ENCODE peak calls at places on chromosome 12, in eight cellular contexts. G is NCI-H524, T is NCI-H345, A is AG09309, Z is left ventricle myocardium inferior, W is lung microvascular endothelial cell, Q is foreskin fibroblast, O is nucleus accumbens. C is an unnamed sample.

GRCh38 chr12:22039361-22039760 is 6.7 kb upstream of the CMAS start:
- DNase-seq in Z (no peak), W (no peak), Q (no peak), T (no peak), O (no peak), A (no peak), G (no peak), C (no peak)

GRCh38 chr12:102526701-102527100 is 46.3 kb upstream of the IGF1 start:
- DNase-seq in W (no peak), G (no peak), Q (no peak), A (no peak), T (no peak), Z (no peak), O (no peak), C (no peak)

GRCh38 chr12:28378749-28379148 is 188.5 kb downstream of the CCDC91 start:
- DNase-seq in A (peak; percentile 90), O (no peak), T (no peak), Q (peak; percentile 8), W (no peak), G (no peak), Z (no peak), C (no peak)

GRCh38 chr12:67764946-67765619 is 116.5 kb downstream of the DYRK2 start:
- DNase-seq in O (no peak), G (no peak), T (no peak), A (no peak), Q (no peak), W (no peak), Z (no peak), C (no peak)

GRCh38 chr12:51217968-51218606 is at the start of gene POU6F1:
- DNase-seq in Q (peak; percentile 77), G (peak; percentile 75), Z (peak; percentile 63), T (peak; percentile 67), O (peak; percentile 69), A (peak; percentile 38), W (peak; percentile 87), C (peak; percentile 78)

GRCh38 chr12:4738541-4738940 is 18.3 kb downstream of the GALNT8 start:
- DNase-seq in O (no peak), W (no peak), T (no peak), Z (no peak), Q (no peak), G (no peak), A (no peak), C (no peak)

GRCh38 chr12:120047072-120047471 is 58.0 kb downstream of the BICDL1 start:
- DNase-seq in Z (no peak), Q (no peak), G (no peak), O (no peak), T (no peak), W (no peak), A (no peak), C (no peak)

GRCh38 chr12:65407388-65408149 is 129.1 kb downstream of the MSRB3 start:
- DNase-seq in W (no peak), G (no peak), T (no peak), O (no peak), Z (no peak), Q (no peak), A (no peak), C (no peak)

GRCh38 chr12:94603434-94604068 is 46.8 kb downstream of the TMCC3 start:
- DNase-seq in Z (no peak), T (no peak), O (no peak), A (no peak), Q (no peak), G (no peak), W (no peak), C (no peak)

GRCh38 chr12:46205293-46205692 is 63.5 kb downstream of the SLC38A1 start:
- DNase-seq in Z (no peak), G (no peak), W (no peak), Q (no peak), A (no peak), O (no peak), T (no peak), C (no peak)

GRCh38 chr12:23028158-23028802 is 403.3 kb downstream of the ETNK1 start:
- DNase-seq in W (no peak), T (no peak), G (no peak), O (no peak), Z (no peak), A (no peak), Q (no peak), C (no peak)

GRCh38 chr12:128682542-128683315 is 141.0 kb downstream of the SLC15A4 start:
- DNase-seq in Z (no peak), W (no peak), Q (no peak), T (no peak), G (peak; percentile 98), O (no peak), A (no peak), C (no peak)

GRCh38 chr12:75661927-75662326 is 150.5 kb upstream of the KRR1 start:
- DNase-seq in Q (no peak), O (no peak), A (no peak), W (peak; percentile 59), T (no peak), Z (no peak), G (no peak), C (no peak)

GRCh38 chr12:52531563-52532300 is 11.5 kb upstream of the KRT5 start:
- DNase-seq in Z (no peak), T (no peak), Q (no peak), A (no peak), G (no peak), O (no peak), W (no peak), C (no peak)

GRCh38 chr12:102769323-102769916 is 147.6 kb downstream of the PAH start:
- DNase-seq in G (peak; percentile 58), Z (peak; percentile 23), A (peak; percentile 28), T (peak; percentile 68), W (peak; percentile 49), O (peak; percentile 16), Q (peak; percentile 38), C (peak; percentile 82)

GRCh38 chr12:108231109-108231905 is 102.2 kb downstream of the WSCD2 start:
- DNase-seq in O (no peak), T (no peak), Q (no peak), A (no peak), G (no peak), Z (no peak), W (no peak), C (no peak)

GRCh38 chr12:95205685-95206084 is 11.6 kb downstream of the FGD6 start:
- DNase-seq in Q (peak; percentile 74), T (no peak), W (peak; percentile 91), A (peak; percentile 72), G (no peak), O (peak; percentile 42), Z (no peak), C (peak; percentile 21)

GRCh38 chr12:71691504-71692129 is 5.7 kb downstream of the TMEM19 start:
- DNase-seq in Z (no peak), T (no peak), W (no peak), G (peak; percentile 88), A (no peak), Q (no peak), O (no peak), C (no peak)

GRCh38 chr12:83821967-83822366 is 1090.6 kb downstream of the SLC6A15 start:
- DNase-seq in O (no peak), W (no peak), Z (no peak), A (no peak), T (no peak), Q (no peak), G (no peak), C (no peak)

GRCh38 chr12:51678086-51678724 is 87.2 kb downstream of the SCN8A start:
- DNase-seq in G (peak; percentile 61), Z (no peak), A (no peak), T (peak; percentile 39), O (no peak), Q (no peak), W (peak; percentile 73), C (no peak)

GRCh38 chr12:54463034-54463433 is 10.4 kb downstream of the GTSF1 start:
- DNase-seq in O (no peak), W (no peak), T (no peak), Q (peak; percentile 83), G (no peak), Z (peak; percentile 29), A (peak; percentile 75), C (peak; percentile 44)

GRCh38 chr12:121797937-121798801 is 4.7 kb upstream of the RHOF start:
- DNase-seq in Z (peak; percentile 84), G (peak; percentile 81), O (peak; percentile 48), Q (no peak), A (no peak), T (peak; percentile 95), W (peak; percentile 61), C (peak; percentile 77)

GRCh38 chr12:30996255-30996654 is 69.7 kb downstream of the TSPAN11 start:
- DNase-seq in G (peak; percentile 69), W (peak; percentile 93), A (no peak), O (no peak), Q (peak; percentile 55), Z (no peak), T (no peak), C (no peak)

GRCh38 chr12:42140901-42141300 is 3.8 kb downstream of the GXYLT1 start:
- DNase-seq in G (no peak), W (peak; percentile 52), A (no peak), T (no peak), Q (no peak), Z (no peak), O (no peak), C (no peak)

GRCh38 chr12:78419513-78419912 is 445.1 kb upstream of the SYT1 start:
- DNase-seq in G (no peak), O (no peak), Z (no peak), Q (no peak), W (no peak), A (no peak), T (no peak), C (no peak)

GRCh38 chr12:64670856-64671639 is 60.8 kb downstream of the RASSF3 start:
- DNase-seq in A (no peak), Q (peak; percentile 35), G (no peak), O (no peak), Z (no peak), W (peak; percentile 79), T (no peak), C (peak; percentile 56)

GRCh38 chr12:54700301-54700700 is 52.1 kb upstream of the DCD start:
- DNase-seq in Z (no peak), G (no peak), Q (no peak), O (no peak), A (no peak), T (no peak), W (no peak), C (no peak)

GRCh38 chr12:118981285-118982201 is at the start of gene SRRM4:
- DNase-seq in W (peak; percentile 11), O (peak; percentile 72), T (peak; percentile 95), Z (no peak), A (no peak), Q (no peak), G (peak; percentile 95), C (no peak)

GRCh38 chr12:104764225-104765073 is 193.6 kb downstream of the SLC41A2 start:
- DNase-seq in G (no peak), W (no peak), Q (no peak), T (no peak), A (no peak), O (no peak), Z (no peak), C (no peak)

GRCh38 chr12:1410794-1411193 is 183.6 kb downstream of the FBXL14 start:
- DNase-seq in G (no peak), T (no peak), A (no peak), W (no peak), O (no peak), Z (no peak), Q (no peak), C (no peak)

GRCh38 chr12:115149685-115150378 is 465.9 kb upstream of the TBX3 start:
- DNase-seq in W (peak; percentile 74), G (no peak), A (peak; percentile 74), Z (no peak), T (no peak), O (no peak), Q (peak; percentile 89), C (no peak)

GRCh38 chr12:94242871-94243270 is 94.5 kb downstream of the PLXNC1 start:
- DNase-seq in G (no peak), Q (no peak), W (no peak), T (no peak), A (no peak), O (no peak), Z (peak; percentile 28), C (no peak)

GRCh38 chr12:19882418-19882817 is 443.1 kb downstream of the AEBP2 start:
- DNase-seq in A (no peak), Z (no peak), W (no peak), T (no peak), G (no peak), Q (no peak), O (no peak), C (peak; percentile 30)

GRCh38 chr12:46365951-46366379 is 6.6 kb downstream of the SLC38A2 start:
- DNase-seq in O (no peak), W (no peak), T (no peak), A (no peak), Z (no peak), Q (no peak), G (no peak), C (no peak)

C was measured in uterus.